ENCODE peak calls at places on chromosomes 6 and 20, in four cellular contexts. O is GM03348, P is left ventricle myocardium inferior, M is G401. R is an unnamed sample.

GRCh38 chr6:45703041-45703739 is 312.5 kb downstream of the CLIC5 start:
- DNase-seq in O (peak; percentile 29), M (no peak), P (no peak), R (no peak)

GRCh38 chr6:39302011-39302410 is 12.2 kb downstream of the KCNK17 start:
- DNase-seq in M (no peak), O (no peak), P (no peak), R (no peak)

GRCh38 chr6:90179190-90180169 is 117.2 kb downstream of the BACH2 start:
- DNase-seq in O (peak; percentile 8), P (no peak), M (no peak), R (peak; percentile 25)

GRCh38 chr20:19817017-19817416 is 59.0 kb downstream of the RIN2 start:
- DNase-seq in O (peak; percentile 63), M (no peak), P (no peak), R (no peak)

GRCh38 chr6:139641412-139641811 is 267.0 kb upstream of the CITED2 start:
- DNase-seq in O (no peak), M (no peak), P (no peak), R (no peak)

GRCh38 chr6:106820412-106820852 is 154.1 kb downstream of the CD24 start:
- DNase-seq in M (no peak), O (no peak), P (no peak), R (no peak)

GRCh38 chr6:63094947-63095346 is 116.3 kb upstream of the FKBP1C start:
- DNase-seq in P (no peak), O (no peak), M (no peak), R (no peak)

GRCh38 chr6:149435919-149436586 is 36.0 kb downstream of the SUMO4 start:
- DNase-seq in M (no peak), P (no peak), O (no peak), R (no peak)

GRCh38 chr6:165497472-165497871 is 165.6 kb downstream of the PDE10A start:
- DNase-seq in M (no peak), O (no peak), P (no peak), R (no peak)

GRCh38 chr20:33291830-33292355 is 8.9 kb downstream of the BPIFB1 start:
- DNase-seq in O (peak; percentile 67), P (no peak), M (peak; percentile 30), R (peak; percentile 51)

GRCh38 chr20:19990911-19991707 is 26.1 kb upstream of the NAA20 start:
- DNase-seq in M (no peak), P (no peak), O (no peak), R (no peak)

GRCh38 chr20:973785-974194 is 28.3 kb downstream of the RSPO4 start:
- DNase-seq in O (peak; percentile 64), P (no peak), M (peak; percentile 1), R (peak; percentile 7)